ENCODE peak calls at places on chromosomes 13 and 19, in four cellular contexts. M, H, A and I are unnamed samples.

GRCh38 chr13:107370036-107370785 is 802.3 kb upstream of the ARGLU1 start:
- DNase-seq in M (no peak), H (no peak), A (no peak), I (peak)

GRCh38 chr19:964761-965694 is 19.1 kb upstream of the WDR18 start:
- DNase-seq in M (no peak), H (no peak), A (no peak), I (no peak)

GRCh38 chr13:47518530-47518929 is 482.5 kb downstream of the SUCLA2 start:
- DNase-seq in M (no peak), H (no peak), A (no peak), I (no peak)

GRCh38 chr13:94269557-94269956 is 209.9 kb downstream of the DCT start:
- DNase-seq in M (no peak), H (no peak), A (no peak), I (no peak)

GRCh38 chr13:92938481-92939020 is 288.1 kb upstream of the GPC6 start:
- DNase-seq in M (no peak), H (no peak), A (peak), I (no peak)

GRCh38 chr13:30607908-30608307 is 9.8 kb upstream of the USPL1 start:
- DNase-seq in M (no peak), H (peak), A (no peak), I (no peak)

GRCh38 chr13:21550918-21551317 is 53.1 kb downstream of the MICU2 start:
- DNase-seq in M (no peak), H (no peak), A (no peak), I (no peak)

GRCh38 chr13:27261376-27261775 is 9.3 kb upstream of the RASL11A start:
- DNase-seq in M (no peak), H (no peak), A (no peak), I (no peak)

GRCh38 chr13:110772091-110772984 is 58.8 kb downstream of the ING1 start:
- DNase-seq in M (no peak), H (no peak), A (no peak), I (no peak)

GRCh38 chr13:92158335-92158734 is 759.9 kb downstream of the GPC5 start:
- DNase-seq in M (no peak), H (no peak), A (no peak), I (no peak)

GRCh38 chr19:34432797-34433196 is 4.6 kb downstream of the UBA2 start:
- DNase-seq in M (no peak), H (no peak), A (no peak), I (no peak)

GRCh38 chr19:33524024-33524664 is 2.6 kb upstream of the PEPD start:
- DNase-seq in M (no peak), H (no peak), A (no peak), I (no peak)

GRCh38 chr19:31262673-31263308 is 86.4 kb downstream of the TSHZ3 start:
- DNase-seq in M (no peak), H (no peak), A (no peak), I (no peak)

GRCh38 chr19:39190768-39191167 is 6.0 kb upstream of the NCCRP1 start:
- DNase-seq in M (no peak), H (no peak), A (no peak), I (no peak)

GRCh38 chr19:43598445-43599240 is 2.2 kb downstream of the ZNF576 start:
- DNase-seq in M (no peak), H (no peak), A (no peak), I (no peak)

GRCh38 chr19:43595999-43596841 is at the start of the genes IRGQ and ZNF576:
- DNase-seq in M (peak), H (peak), A (peak), I (peak)

GRCh38 chr19:43596842-43597461 is 557 bp downstream of the ZNF576 start:
- DNase-seq in M (no peak), H (no peak), A (peak), I (no peak)

GRCh38 chr19:43595605-43595998 is 332 bp downstream of the IRGQ start:
- DNase-seq in M (no peak), H (no peak), A (peak), I (no peak)

DNA sequence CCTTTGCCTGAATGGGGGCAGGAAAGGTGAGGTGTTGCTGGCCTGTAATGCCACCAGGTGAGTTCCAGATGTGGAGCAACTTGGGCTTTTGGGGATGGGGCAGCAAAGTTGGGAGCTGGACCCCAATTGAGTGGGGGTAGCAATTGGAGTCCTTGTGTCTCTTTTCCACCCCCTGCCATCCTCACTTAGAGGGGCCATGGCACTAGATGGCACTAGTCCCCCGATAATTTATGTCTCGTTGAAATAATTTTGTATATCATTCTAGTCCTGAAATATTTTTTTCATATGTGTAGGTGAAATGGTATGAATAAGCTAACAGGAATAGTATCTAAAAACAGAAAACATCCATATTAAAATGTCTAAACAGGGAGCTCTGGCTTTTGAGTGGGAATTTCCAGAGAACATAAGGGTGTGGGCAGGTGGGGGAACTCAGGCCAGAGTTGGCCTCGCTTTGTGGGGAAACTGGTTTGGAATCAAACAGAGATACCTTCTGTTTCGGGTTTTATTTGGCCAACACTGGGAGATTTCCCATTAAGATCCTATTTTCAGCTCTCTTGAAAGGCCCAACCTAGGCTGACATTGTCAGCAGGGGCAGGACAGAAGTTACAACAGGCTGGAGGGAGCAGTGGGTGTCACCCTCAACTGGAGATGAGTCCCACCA is 3.4 kb downstream of the ZNF576 start:
- DNase-seq in M (no peak), H (no peak), A (no peak), I (no peak)
- TF ChIP-seq CTCF in M (no peak), H (no peak), A (no peak), I (no peak)

DNA sequence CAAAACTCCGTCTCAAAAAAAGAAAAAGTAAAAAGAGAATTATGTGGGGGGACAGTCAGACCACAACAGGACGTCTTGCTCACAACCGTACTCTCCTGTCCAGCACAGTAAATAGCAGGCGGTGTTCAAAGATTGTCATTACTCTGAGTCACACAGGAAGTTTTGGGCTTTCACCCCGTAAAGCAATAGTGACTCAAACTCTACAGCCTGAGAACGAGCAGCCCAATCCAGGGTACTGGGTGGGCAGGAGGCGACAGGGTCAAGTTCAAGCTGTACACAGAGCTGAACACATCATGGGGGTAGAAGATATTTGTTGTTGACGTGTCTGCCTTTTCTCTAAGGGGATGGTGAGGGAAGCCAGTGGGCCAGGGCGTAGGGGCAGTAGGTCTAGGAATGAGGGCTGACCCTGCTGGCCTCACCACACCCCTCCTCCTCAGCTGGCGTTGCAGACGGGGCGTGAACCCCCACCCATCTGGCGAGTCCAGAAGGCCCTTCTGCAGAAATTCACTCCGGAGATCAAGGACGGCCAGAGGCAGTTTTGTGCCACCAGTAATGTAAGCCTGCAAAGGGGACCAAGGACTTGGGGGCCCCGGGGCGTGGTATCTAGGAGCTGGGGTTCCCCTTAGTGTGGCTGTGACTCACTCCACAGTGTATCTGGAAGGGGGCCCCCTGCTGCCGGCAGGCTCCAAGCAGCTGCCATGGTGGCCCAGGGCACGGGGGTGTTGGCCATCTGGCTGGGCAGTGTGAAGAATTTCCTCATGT is 23.3 kb downstream of the PRR12 start:
- DNase-seq in M (peak), H (no peak), A (no peak), I (peak)
- H3K4me3 ChIP-seq in M (no peak), H (no peak), A (no peak), I (no peak)

DNA sequence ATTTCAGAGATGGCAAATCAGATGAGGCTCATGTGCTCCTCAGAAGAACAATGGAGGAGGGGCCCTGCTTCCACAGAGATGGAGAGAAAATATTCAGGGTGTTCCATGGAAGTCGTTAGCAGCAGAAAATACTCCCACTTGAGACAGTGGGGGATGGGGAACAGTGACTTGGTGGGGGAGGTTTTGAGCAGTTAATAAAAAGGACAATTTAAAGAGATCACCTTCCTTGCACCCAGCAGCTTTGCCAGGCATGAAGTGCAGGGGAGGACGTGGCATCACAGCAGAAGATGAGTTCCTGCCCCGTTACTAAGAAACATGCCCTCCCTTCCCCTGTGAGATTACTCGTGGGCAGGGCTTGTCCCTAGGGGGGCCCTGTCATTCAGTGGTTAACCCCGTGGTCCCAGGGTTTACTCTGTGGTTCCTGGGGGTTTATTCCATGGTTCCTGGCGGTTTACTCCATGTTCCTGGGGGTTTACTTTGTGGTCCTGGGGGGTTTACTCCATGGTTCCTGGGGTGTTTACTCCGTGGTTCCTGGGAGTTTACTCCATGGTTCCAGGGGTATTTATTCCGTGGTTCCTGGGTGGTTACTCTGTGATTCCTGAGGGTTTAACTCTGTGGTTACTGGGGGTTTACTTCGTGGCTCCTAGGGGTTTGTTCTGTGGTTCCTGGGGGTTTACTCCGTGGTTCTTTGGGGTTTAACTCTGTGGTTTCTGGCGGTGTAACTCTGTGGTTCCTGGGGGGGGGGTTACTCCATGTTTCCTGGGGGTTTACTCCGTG is 49.2 kb downstream of the TMEM255B start:
- DNase-seq in M (no peak), H (no peak), A (no peak), I (no peak)
- TF ChIP-seq CTCF in M (no peak), H (no peak), A (no peak), I (no peak)

GRCh38 chr13:99956473-99957349 is 14.9 kb downstream of the ZIC5 start:
- DNase-seq in M (no peak), H (no peak), A (peak), I (no peak)

GRCh38 chr13:99958402-99959126 is 13.0 kb downstream of the ZIC5 start:
- DNase-seq in M (no peak), H (no peak), A (peak), I (no peak)

GRCh38 chr13:99953138-99953755 is 18.3 kb downstream of the ZIC5 start:
- DNase-seq in M (no peak), H (no peak), A (no peak), I (no peak)

GRCh38 chr13:99955747-99956472 is 15.7 kb downstream of the ZIC5 start:
- DNase-seq in M (no peak), H (no peak), A (peak), I (peak)

GRCh38 chr13:99955107-99955746 is 16.3 kb downstream of the ZIC5 start:
- DNase-seq in M (no peak), H (no peak), A (no peak), I (no peak)
- H3K4me3 ChIP-seq in M (no peak), H (no peak), A (peak), I (peak)

GRCh38 chr13:62388515-62388914 is 972.9 kb upstream of the PCDH20 start:
- DNase-seq in M (no peak), H (no peak), A (no peak), I (no peak)

GRCh38 chr13:62387642-62388041 is 972.0 kb upstream of the PCDH20 start:
- DNase-seq in M (no peak), H (no peak), A (peak), I (no peak)
- TF ChIP-seq CTCF in M (no peak), H (no peak), A (peak), I (no peak)

GRCh38 chr19:2608602-2608922 is 93.9 kb downstream of the GNG7 start:
- DNase-seq in M (no peak), H (no peak), A (no peak), I (no peak)
- H3K4me3 ChIP-seq in M (no peak), H (no peak), A (no peak), I (no peak)

GRCh38 chr19:53520163-53520546 is 17.8 kb upstream of the ZNF331 start:
- DNase-seq in M (no peak), H (no peak), A (no peak), I (no peak)
- TF ChIP-seq CTCF in M (no peak), H (no peak), A (no peak), I (no peak)